ENCODE peak calls at places on chromosomes 7 and 10, in seven cellular contexts. G is stomach, J is tibial nerve, K is fibroblast of pulmonary artery, Q is bronchial epithelial cell, S is pancreas, A is left ventricle myocardium inferior. C is an unnamed sample.

GRCh38 chr7:151007469-151007898 is 16.7 kb downstream of the NOS3 start:
- DNase-seq in G (no peak), J (no peak), S (no peak), A (no peak), Q (no peak), K (no peak), C (no peak)

GRCh38 chr7:750111-750905 is 23.2 kb upstream of the PRKAR1B start:
- DNase-seq in K (no peak), S (peak), A (no peak), J (no peak), Q (no peak), G (no peak), C (no peak)

GRCh38 chr7:64630496-64630895 is 35.4 kb upstream of the ZNF107 start:
- DNase-seq in A (no peak), K (peak), S (no peak), J (no peak), G (no peak), Q (no peak), C (no peak)

GRCh38 chr7:130489140-130489967 is 2.5 kb upstream of the MEST start:
- DNase-seq in J (no peak), A (no peak), S (no peak), Q (no peak), G (no peak), K (peak), C (peak)

GRCh38 chr7:8831386-8831785 is 398.0 kb downstream of the NXPH1 start:
- DNase-seq in J (no peak), Q (peak), A (no peak), K (no peak), G (no peak), S (no peak), C (peak)

GRCh38 chr10:122263971-122264370 is 7.1 kb upstream of the BTBD16 start:
- DNase-seq in A (no peak), J (no peak), Q (peak), K (peak), S (no peak), G (no peak), C (peak)

GRCh38 chr7:22485189-22485588 is 14.8 kb downstream of the STEAP1B start:
- DNase-seq in K (no peak), J (no peak), A (no peak), S (no peak), Q (no peak), G (no peak), C (no peak)

GRCh38 chr7:908159-908918 is 32.0 kb downstream of the GET4 start:
- DNase-seq in A (no peak), G (no peak), S (no peak), Q (no peak), K (no peak), J (no peak), C (no peak)

GRCh38 chr10:5589963-5590511 is 65.3 kb downstream of the CALML3 start:
- DNase-seq in A (no peak), K (peak), S (no peak), J (no peak), G (no peak), Q (no peak), C (peak)

GRCh38 chr10:77371848-77372247 is 265.8 kb downstream of the KCNMA1 start:
- DNase-seq in K (no peak), Q (no peak), G (no peak), S (no peak), J (no peak), A (no peak), C (no peak)

GRCh38 chr10:103717341-103718246 is 137.8 kb downstream of the SH3PXD2A start:
- DNase-seq in A (no peak), G (no peak), K (no peak), Q (peak), J (no peak), S (no peak), C (no peak)

GRCh38 chr10:71887767-71888166 is 36.7 kb upstream of the PSAP start:
- DNase-seq in K (no peak), Q (no peak), S (no peak), A (no peak), J (no peak), G (no peak), C (no peak)

GRCh38 chr7:156635529-156636385 is 4.8 kb upstream of the RNF32 start:
- DNase-seq in J (no peak), S (no peak), K (no peak), Q (peak), G (no peak), A (no peak), C (no peak)

GRCh38 chr7:157458254-157458633 is 121.4 kb downstream of the DNAJB6 start:
- DNase-seq in J (no peak), G (peak), Q (no peak), S (no peak), A (no peak), K (no peak), C (no peak)

GRCh38 chr10:70458329-70459060 is 17.0 kb upstream of the NODAL start:
- DNase-seq in Q (peak), J (peak), S (peak), A (peak), K (peak), G (peak), C (peak)

GRCh38 chr10:100713859-100714565 is 31.4 kb upstream of the PAX2 start:
- DNase-seq in K (no peak), G (no peak), Q (no peak), S (no peak), A (no peak), J (no peak), C (no peak)

GRCh38 chr10:100330128-100330527 is at the start of gene PKD2L1:
- DNase-seq in Q (no peak), J (no peak), S (no peak), G (no peak), K (no peak), A (no peak), C (no peak)

GRCh38 chr10:97713351-97713827 is at the start of gene MARVELD1:
- DNase-seq in J (peak), Q (peak), S (peak), K (peak), A (peak), G (no peak), C (peak)

GRCh38 chr10:812787-813186 is 118.7 kb downstream of the LARP4B start:
- DNase-seq in Q (no peak), S (no peak), G (no peak), A (no peak), K (no peak), J (no peak), C (no peak)

GRCh38 chr10:70130878-70131559 is 1.6 kb downstream of the AIFM2 start:
- DNase-seq in K (peak), J (no peak), Q (peak), A (no peak), S (no peak), G (no peak), C (peak)

GRCh38 chr7:877312-878232 is 1.2 kb downstream of the GET4 start:
- DNase-seq in K (no peak), S (peak), G (peak), Q (no peak), J (no peak), A (no peak), C (no peak)

GRCh38 chr10:60942604-60943269 is 1.2 kb downstream of the RHOBTB1 start:
- DNase-seq in A (peak), J (no peak), K (peak), Q (peak), S (peak), G (peak), C (peak)

GRCh38 chr10:53006663-53007610 is 234.4 kb upstream of the MBL2 start:
- DNase-seq in G (no peak), K (no peak), A (no peak), J (no peak), Q (no peak), S (no peak), C (no peak)

GRCh38 chr10:126674741-126675515 is 4.4 kb upstream of the C10orf90 start:
- DNase-seq in Q (no peak), A (no peak), K (no peak), G (no peak), S (no peak), J (no peak), C (no peak)

GRCh38 chr7:80243425-80243824 is 108.8 kb downstream of the GNAI1 start:
- DNase-seq in Q (peak), S (no peak), K (peak), G (no peak), A (no peak), J (no peak), C (no peak)

GRCh38 chr7:493661-494251 is 25.9 kb downstream of the PDGFA start:
- DNase-seq in K (no peak), G (no peak), S (peak), A (peak), Q (no peak), J (no peak), C (no peak)

GRCh38 chr7:44189286-44189992 is at the start of gene GCK:
- DNase-seq in G (no peak), J (no peak), K (no peak), S (no peak), A (no peak), Q (no peak), C (no peak)

GRCh38 chr7:88681682-88682081 is 77.8 kb upstream of the ZNF804B start:
- DNase-seq in Q (no peak), K (no peak), S (no peak), A (no peak), G (no peak), J (no peak), C (no peak)

GRCh38 chr10:48604408-48605263 is at the start of gene ARHGAP22:
- DNase-seq in K (peak), J (peak), G (no peak), A (peak), Q (no peak), S (peak), C (peak)

GRCh38 chr10:71272122-71272771 is 46.8 kb upstream of the SLC29A3 start:
- DNase-seq in K (peak), S (no peak), G (no peak), J (no peak), Q (peak), A (no peak), C (peak)

GRCh38 chr7:101728888-101729883 is 88.2 kb upstream of the CUX1 start:
- DNase-seq in S (no peak), J (no peak), G (peak), K (peak), Q (peak), A (no peak), C (peak)

GRCh38 chr10:29389935-29390334 is 101.1 kb downstream of the LYZL1 start:
- DNase-seq in Q (no peak), J (no peak), K (no peak), A (no peak), G (no peak), S (no peak), C (no peak)

GRCh38 chr7:48031111-48031510 is 2.2 kb upstream of the SUN3 start:
- DNase-seq in J (no peak), S (no peak), G (no peak), A (no peak), K (no peak), Q (peak), C (no peak)

GRCh38 chr7:97293031-97293430 is 175.5 kb downstream of the SDHAF3 start:
- DNase-seq in A (no peak), K (no peak), S (no peak), G (no peak), Q (no peak), J (no peak), C (no peak)

GRCh38 chr10:122551450-122551849 is 9.1 kb upstream of the DMBT1 start:
- DNase-seq in G (no peak), A (no peak), K (no peak), Q (no peak), J (no peak), S (no peak), C (no peak)

GRCh38 chr10:761376-761775 is 71.9 kb upstream of the DIP2C start:
- DNase-seq in K (no peak), Q (no peak), A (no peak), J (no peak), G (no peak), S (no peak), C (no peak)

GRCh38 chr7:158443014-158443687 is 144.5 kb downstream of the PTPRN2 start:
- DNase-seq in S (no peak), K (no peak), A (no peak), J (no peak), Q (no peak), G (no peak), C (no peak)

DNA sequence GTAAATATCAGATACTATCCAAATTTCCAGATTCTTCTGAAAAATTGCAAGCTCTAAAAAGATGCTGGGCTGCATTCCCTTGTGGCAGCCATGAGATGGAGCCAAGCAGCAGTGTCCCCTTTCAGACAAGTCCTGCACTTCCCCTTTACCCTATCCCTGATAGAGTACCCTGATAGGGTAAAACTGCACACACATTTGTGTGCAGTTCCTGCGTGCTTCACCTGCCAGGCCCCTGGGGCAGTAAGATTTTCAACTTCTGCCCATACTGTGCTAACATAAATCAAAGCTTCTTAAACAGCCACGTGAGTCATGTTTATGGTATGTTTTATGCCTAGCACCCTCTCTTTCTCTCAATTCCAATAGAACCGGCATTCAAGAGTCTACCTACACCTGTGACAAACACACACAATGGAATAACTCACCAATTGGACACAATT is 52.2 kb downstream of the IFIT5 start:
- DNase-seq in A (no peak), J (no peak), Q (peak), K (peak), S (no peak), G (no peak), C (peak)
- TF ChIP-seq CTCF in A (peak), J (peak), Q (peak), K (peak), S (no peak), G (no peak), C (peak)

DNA sequence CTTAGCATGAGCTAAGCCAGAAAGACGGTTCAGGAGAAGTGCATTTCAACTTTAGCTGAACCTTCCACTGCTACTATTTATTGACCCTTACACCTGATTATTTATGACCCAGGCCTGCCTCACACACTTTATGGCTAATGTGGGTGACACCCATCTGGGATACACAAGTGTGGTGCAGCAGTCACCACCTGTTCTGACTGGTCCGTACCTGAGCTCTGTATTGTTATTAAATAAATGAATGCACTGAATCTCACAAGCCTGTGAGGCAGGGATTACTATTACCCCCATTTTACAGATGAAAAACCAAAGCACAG is 1.5 kb downstream of the ANXA11 start:
- DNase-seq in A (no peak), J (no peak), Q (no peak), S (no peak), G (no peak), K (no peak), C (no peak)
- H3K4me3 ChIP-seq in A (peak), J (peak), Q (peak), S (peak), G (peak), K (peak), C (peak)

GRCh38 chr7:100632951-100633717 is 8.2 kb downstream of the TFR2 start:
- DNase-seq in G (peak), K (peak), A (no peak), S (peak), Q (no peak), J (no peak), C (peak)
- TF ChIP-seq CTCF in G (no peak), K (peak), A (peak), S (no peak), Q (peak), J (peak), C (peak)

GRCh38 chr7:66629659-66630058 is 978 bp downstream of the KCTD7 start:
- DNase-seq in J (no peak), S (no peak), Q (no peak), G (no peak), A (no peak), K (no peak), C (no peak)

GRCh38 chr7:66629222-66629658 is 559 bp downstream of the KCTD7 start:
- DNase-seq in S (no peak), A (no peak), J (no peak), K (no peak), Q (no peak), G (peak), C (no peak)

GRCh38 chr7:66628361-66629221 is at the start of gene KCTD7:
- DNase-seq in Q (peak), A (peak), J (peak), S (peak), K (peak), G (peak), C (peak)

GRCh38 chr7:66631471-66631870 is 2.8 kb downstream of the KCTD7 start:
- DNase-seq in S (no peak), A (no peak), G (no peak), Q (no peak), J (no peak), K (no peak), C (no peak)

DNA sequence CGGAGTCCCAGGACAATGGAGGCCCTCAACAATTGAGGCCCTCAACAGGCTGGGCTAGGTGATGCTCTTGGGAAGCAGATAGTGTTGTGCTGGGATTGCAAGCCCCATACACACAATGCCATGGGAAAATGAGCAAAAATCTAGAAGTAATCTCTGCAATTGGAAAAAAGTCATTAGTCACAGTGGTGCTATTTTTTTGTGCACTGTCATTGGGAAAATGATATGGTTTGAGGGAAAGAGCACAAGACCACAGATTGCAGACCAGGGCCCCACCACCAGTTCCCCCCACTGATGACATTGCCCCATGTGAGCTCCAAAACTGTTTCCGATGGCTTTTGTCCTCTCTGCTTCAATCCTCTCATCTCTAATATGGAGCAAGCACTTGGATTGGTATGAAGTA is 1.8 kb downstream of the KCTD7 start:
- DNase-seq in A (no peak), J (no peak), S (no peak), Q (no peak), G (no peak), K (no peak), C (no peak)
- H3K4me3 ChIP-seq in A (no peak), J (no peak), S (no peak), Q (no peak), G (no peak), K (no peak), C (no peak)

GRCh38 chr7:4784799-4785198 is 9.4 kb downstream of the AP5Z1 start:
- DNase-seq in K (no peak), J (no peak), G (no peak), Q (no peak), A (peak), S (no peak), C (no peak)
- TF ChIP-seq CTCF in K (no peak), J (no peak), G (no peak), Q (no peak), A (no peak), S (no peak), C (no peak)

DNA sequence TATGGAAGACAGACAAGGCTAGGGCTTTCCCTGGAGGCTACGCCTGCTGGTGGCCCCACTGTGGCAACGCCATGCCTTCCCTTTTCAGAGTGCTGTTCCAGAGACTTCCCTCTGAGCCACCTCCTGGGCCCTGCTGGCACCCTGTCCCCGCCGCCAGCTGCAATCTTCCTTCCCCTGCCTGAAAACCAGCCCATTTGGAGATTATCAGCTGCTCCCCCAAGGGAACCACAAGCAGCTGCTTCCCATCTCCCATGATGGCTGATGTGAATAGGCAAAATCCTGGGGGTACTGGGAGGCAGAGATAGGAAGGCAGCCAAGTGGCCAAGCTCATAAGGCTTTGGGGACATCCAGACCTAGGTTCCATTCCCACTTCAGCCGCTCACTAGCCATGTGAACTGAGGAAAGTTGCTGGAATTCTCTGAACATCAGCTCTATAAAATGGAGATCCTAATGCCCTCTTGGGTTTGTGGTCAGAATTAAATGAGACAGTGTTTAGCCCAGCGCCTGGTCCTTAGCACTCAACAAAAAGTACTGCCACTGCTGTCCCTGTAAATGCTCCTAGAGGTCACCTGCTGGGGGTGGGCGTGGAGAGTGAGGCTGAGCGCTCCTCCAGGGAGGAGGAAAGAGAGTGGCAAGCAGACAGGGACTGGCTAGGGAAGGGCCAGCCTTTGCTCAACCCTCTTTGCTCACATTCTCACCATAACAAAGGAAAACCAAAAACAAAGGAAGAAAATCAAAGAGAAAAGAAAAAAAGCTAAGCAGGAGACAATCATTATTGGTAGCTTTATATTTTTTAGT is 5.9 kb downstream of the TSPAN33 start:
- DNase-seq in S (no peak), Q (no peak), G (no peak), A (peak), K (no peak), J (no peak), C (no peak)
- H3K4me3 ChIP-seq in S (no peak), Q (no peak), G (no peak), A (no peak), K (no peak), J (no peak), C (no peak)

DNA sequence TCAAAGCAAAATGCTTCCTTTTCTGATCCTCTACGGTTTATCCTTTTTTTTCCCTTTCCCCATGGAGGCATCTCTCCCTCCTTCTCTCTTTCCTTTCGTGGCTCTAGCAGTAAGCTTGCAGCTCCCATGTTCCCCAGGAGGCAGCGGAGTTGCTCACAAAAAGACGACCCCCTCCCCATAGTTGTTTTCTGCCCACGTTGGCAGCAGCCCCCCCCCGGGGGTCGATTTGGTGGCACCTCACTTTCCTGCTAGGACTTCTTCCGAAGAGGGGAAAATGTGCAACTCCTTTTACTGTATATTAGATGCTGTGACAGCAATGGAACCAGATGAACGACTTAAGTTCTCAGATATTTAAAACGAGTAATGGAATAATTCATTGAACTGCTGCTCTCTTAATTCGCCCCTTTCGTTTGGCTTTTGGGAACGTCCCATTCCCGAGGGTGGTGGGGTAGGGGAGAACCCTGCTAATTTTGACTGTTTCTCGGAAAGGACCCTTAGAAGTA is 832 bp downstream of the CAPZA2 start:
- DNase-seq in G (no peak), K (peak), J (no peak), S (no peak), A (peak), Q (no peak), C (peak)
- TF ChIP-seq CTCF in G (no peak), K (peak), J (no peak), S (no peak), A (no peak), Q (no peak), C (peak)